ENCODE peak calls at places on chromosomes 16 and 17, in five cellular contexts. U is GM23248, M is H1, B is PC-3, Q is Karpas-422. V is an unnamed sample. For H4K20me1, the result is how much of the 10 kb centered on the place peaks cover.

GRCh38 chr16:55039931-55040330 is 109.3 kb downstream of the IRX5 start:
- DNase-seq in U (no peak), Q (no peak), M (no peak), B (no peak), V (no peak)

GRCh38 chr17:31560836-31561235 is 169.4 kb downstream of the RAB11FIP4 start:
- DNase-seq in Q (no peak), U (peak), M (no peak), B (peak), V (no peak)

GRCh38 chr16:70678898-70679652 is 6.8 kb downstream of the MTSS2 start:
- DNase-seq in M (no peak), B (no peak), Q (no peak), U (no peak), V (no peak)

GRCh38 chr17:43907425-43907981 is at the start of gene MPP2:
- DNase-seq in M (peak), U (peak), B (peak), Q (peak), V (no peak)

GRCh38 chr16:57061084-57061905 is 31.1 kb upstream of the CPNE2 start:
- DNase-seq in B (peak), U (peak), Q (no peak), M (no peak), V (no peak)

GRCh38 chr17:6366144-6366755 is 68.7 kb downstream of the AIPL1 start:
- DNase-seq in M (peak), U (peak), Q (no peak), B (peak), V (no peak)

GRCh38 chr17:44820631-44821196 is 9.4 kb downstream of the GJC1 start:
- DNase-seq in M (no peak), B (peak), Q (no peak), U (peak), V (no peak)

GRCh38 chr16:12570046-12570618 is 233.6 kb downstream of the CPPED1 start:
- DNase-seq in M (no peak), U (no peak), B (no peak), Q (no peak), V (no peak)

GRCh38 chr17:42744806-42745617 is at the start of gene EZH1:
- DNase-seq in M (peak), Q (peak), U (peak), B (peak), V (peak)

GRCh38 chr17:75864448-75864871 is 9.3 kb upstream of the WBP2 start:
- DNase-seq in Q (peak), U (peak), M (no peak), B (no peak), V (peak)

GRCh38 chr17:67013891-67014290 is 30.5 kb upstream of the CACNG1 start:
- DNase-seq in Q (no peak), M (no peak), U (no peak), B (no peak), V (no peak)

GRCh38 chr17:51645056-51645455 is 384.7 kb downstream of the UTP18 start:
- DNase-seq in M (no peak), B (no peak), Q (no peak), U (no peak), V (no peak)

GRCh38 chr17:44556854-44557606 is at the start of gene FZD2:
- DNase-seq in U (peak), M (peak), B (peak), Q (peak), V (peak)

GRCh38 chr16:24018485-24018884 is 182.7 kb downstream of the PRKCB start:
- DNase-seq in M (no peak), U (no peak), Q (no peak), B (no peak), V (no peak)

GRCh38 chr16:27706803-27707685 is 157.1 kb downstream of the KATNIP start:
- DNase-seq in M (no peak), Q (no peak), B (no peak), U (no peak), V (no peak)

GRCh38 chr17:72372185-72372584 is 251.4 kb downstream of the SOX9 start:
- DNase-seq in Q (no peak), M (no peak), B (no peak), U (peak), V (no peak)

GRCh38 chr16:2507052-2507678 is 6.6 kb upstream of the ATP6V0C start:
- DNase-seq in B (no peak), U (no peak), Q (peak), M (no peak), V (peak)

GRCh38 chr17:4908301-4908700 is 5.4 kb upstream of the CHRNE start:
- DNase-seq in Q (no peak), B (no peak), M (no peak), U (peak), V (no peak)

GRCh38 chr16:64440421-64440831 is 681.4 kb downstream of the CDH11 start:
- DNase-seq in B (peak), M (no peak), U (peak), Q (no peak), V (no peak)

GRCh38 chr17:47831934-47832327 is 461 bp downstream of the LRRC46 start:
- DNase-seq in B (no peak), Q (peak), M (no peak), U (peak), V (no peak)

GRCh38 chr17:72150632-72151460 is 30.0 kb downstream of the SOX9 start:
- DNase-seq in M (peak), Q (no peak), B (no peak), U (peak), V (no peak)

GRCh38 chr17:77092025-77092424 is 48.7 kb upstream of the SEC14L1 start:
- DNase-seq in Q (no peak), B (no peak), U (no peak), M (no peak), V (no peak)

GRCh38 chr16:11957591-11958395 is 7.2 kb upstream of the TNFRSF17 start:
- DNase-seq in B (no peak), U (peak), M (no peak), Q (no peak), V (no peak)

GRCh38 chr17:7241783-7242716 is at the start of gene GABARAP:
- DNase-seq in M (peak), U (peak), Q (peak), B (peak), V (peak)

GRCh38 chr17:336110-337021 is 16.2 kb downstream of the RPH3AL start:
- DNase-seq in B (no peak), U (no peak), Q (peak), M (no peak), V (no peak)

GRCh38 chr16:73483934-73484712 is 436.2 kb upstream of the ZFHX3 start:
- DNase-seq in B (no peak), Q (no peak), M (peak), U (peak), V (no peak)

GRCh38 chr17:43020030-43020621 is 2.1 kb downstream of the VAT1 start:
- DNase-seq in Q (no peak), B (no peak), U (no peak), M (no peak), V (no peak)

GRCh38 chr17:81429813-81430510 is 34.7 kb downstream of the BAHCC1 start:
- DNase-seq in Q (no peak), U (peak), M (no peak), B (no peak), V (no peak)

DNA sequence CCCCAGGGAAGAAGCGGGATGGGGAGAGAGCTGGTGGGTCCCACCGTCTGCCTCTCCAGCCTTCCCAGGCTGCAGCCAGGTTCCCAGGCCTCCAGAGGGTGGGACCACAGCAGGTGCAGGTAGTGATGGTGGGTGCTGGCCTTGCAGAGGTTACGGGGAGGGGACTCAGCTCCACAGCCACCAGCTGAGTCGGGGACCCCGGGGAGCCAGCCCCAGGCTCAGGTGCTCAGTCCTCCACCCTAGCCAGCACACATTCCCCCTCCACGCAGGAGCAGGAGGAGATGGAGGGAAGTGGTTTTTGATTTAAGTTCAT is 5.0 kb downstream of the TP53I13 start:
- DNase-seq in M (no peak), Q (no peak), B (no peak), U (no peak), V (no peak)
- H4K20me1 ChIP-seq in M (under half), Q (under half), B (under half), U (under half), V (under half)

GRCh38 chr17:46044286-46044928 is 45.4 kb downstream of the STH start:
- DNase-seq in U (peak), B (peak), M (no peak), Q (peak), V (peak)
- H4K20me1 ChIP-seq in U (under half), B (under half), M (under half), Q (under half), V (under half)

GRCh38 chr17:79417589-79417988 is 193.3 kb downstream of the RBFOX3 start:
- DNase-seq in M (no peak), B (no peak), U (no peak), Q (no peak), V (no peak)
- H4K20me1 ChIP-seq in M (under half), B (under half), U (under half), Q (under half), V (under half)

DNA sequence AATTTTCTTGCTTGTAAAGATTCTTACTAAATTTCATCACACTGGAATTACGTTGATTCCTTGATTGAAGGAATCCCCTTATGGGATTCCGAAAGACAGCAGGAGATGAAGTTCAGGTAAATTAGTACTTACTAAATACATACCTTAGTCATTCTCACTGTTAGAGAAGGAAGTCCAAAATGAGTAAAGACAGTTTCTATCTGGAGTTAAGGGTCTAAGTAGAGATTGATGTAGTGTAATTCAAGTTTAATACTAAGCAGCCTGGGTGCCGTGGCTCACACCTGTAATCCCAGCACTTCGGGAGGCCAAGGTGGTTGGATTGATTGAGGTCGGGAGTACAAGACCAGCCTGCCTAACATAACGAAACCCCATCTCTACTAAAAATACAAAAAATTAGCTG is 9.6 kb downstream of the DDX42 start:
- DNase-seq in B (no peak), M (no peak), Q (no peak), U (no peak), V (no peak)
- H4K20me1 ChIP-seq in B (half or more), M (under half), Q (half or more), U (under half), V (under half)

GRCh38 chr16:4852221-4852872 is 5.1 kb downstream of the UBN1 start:
- DNase-seq in Q (no peak), U (peak), M (no peak), B (peak), V (no peak)
- H4K20me1 ChIP-seq in Q (under half), U (under half), M (under half), B (under half), V (under half)

DNA sequence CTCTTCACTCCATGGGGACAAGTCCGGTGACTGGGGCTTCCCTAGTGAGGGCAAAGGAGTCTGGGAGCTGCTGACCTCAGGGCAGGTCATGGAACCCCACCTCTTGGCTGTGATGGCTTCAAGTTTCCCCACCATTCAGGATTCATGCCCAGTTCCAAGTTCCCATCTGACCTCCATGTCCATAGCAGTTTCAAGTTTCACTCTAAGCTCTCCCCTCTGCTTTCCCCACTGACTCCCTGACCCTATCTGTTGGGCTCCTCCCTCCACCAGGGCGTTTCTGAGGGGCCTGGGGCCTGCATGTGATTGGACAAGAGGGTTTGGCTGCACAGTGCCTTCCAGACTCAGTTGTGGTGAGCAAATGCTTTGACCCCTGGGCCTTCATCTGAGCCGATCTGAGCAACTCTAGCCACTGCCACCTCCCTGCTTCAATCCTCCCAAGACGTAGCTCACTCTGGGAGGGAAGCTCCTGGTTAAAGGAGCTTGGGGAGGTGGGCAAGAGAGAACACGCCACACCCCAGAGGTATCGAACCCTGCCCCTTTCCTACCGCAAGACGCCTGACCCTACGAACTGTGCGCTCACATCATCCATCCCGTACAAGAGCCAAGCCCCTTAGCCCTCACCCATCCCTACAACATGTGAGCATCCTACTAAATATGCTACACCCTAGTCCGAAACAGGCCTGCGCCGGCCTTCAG is 8.3 kb downstream of the ZNF629 start:
- DNase-seq in U (no peak), M (peak), B (no peak), Q (no peak), V (no peak)
- H4K20me1 ChIP-seq in U (under half), M (under half), B (under half), Q (under half), V (under half)

GRCh38 chr17:17740627-17741237 is 59.5 kb downstream of the RAI1 start:
- DNase-seq in M (no peak), Q (no peak), U (no peak), B (no peak), V (no peak)

GRCh38 chr17:17738901-17739300 is 57.6 kb downstream of the RAI1 start:
- DNase-seq in Q (no peak), B (no peak), U (peak), M (no peak), V (no peak)

GRCh38 chr17:17736205-17737183 is 55.2 kb downstream of the RAI1 start:
- DNase-seq in M (no peak), U (no peak), Q (no peak), B (no peak), V (no peak)

GRCh38 chr17:17739388-17740066 is 58.3 kb downstream of the RAI1 start:
- DNase-seq in Q (no peak), B (peak), U (peak), M (no peak), V (no peak)

DNA sequence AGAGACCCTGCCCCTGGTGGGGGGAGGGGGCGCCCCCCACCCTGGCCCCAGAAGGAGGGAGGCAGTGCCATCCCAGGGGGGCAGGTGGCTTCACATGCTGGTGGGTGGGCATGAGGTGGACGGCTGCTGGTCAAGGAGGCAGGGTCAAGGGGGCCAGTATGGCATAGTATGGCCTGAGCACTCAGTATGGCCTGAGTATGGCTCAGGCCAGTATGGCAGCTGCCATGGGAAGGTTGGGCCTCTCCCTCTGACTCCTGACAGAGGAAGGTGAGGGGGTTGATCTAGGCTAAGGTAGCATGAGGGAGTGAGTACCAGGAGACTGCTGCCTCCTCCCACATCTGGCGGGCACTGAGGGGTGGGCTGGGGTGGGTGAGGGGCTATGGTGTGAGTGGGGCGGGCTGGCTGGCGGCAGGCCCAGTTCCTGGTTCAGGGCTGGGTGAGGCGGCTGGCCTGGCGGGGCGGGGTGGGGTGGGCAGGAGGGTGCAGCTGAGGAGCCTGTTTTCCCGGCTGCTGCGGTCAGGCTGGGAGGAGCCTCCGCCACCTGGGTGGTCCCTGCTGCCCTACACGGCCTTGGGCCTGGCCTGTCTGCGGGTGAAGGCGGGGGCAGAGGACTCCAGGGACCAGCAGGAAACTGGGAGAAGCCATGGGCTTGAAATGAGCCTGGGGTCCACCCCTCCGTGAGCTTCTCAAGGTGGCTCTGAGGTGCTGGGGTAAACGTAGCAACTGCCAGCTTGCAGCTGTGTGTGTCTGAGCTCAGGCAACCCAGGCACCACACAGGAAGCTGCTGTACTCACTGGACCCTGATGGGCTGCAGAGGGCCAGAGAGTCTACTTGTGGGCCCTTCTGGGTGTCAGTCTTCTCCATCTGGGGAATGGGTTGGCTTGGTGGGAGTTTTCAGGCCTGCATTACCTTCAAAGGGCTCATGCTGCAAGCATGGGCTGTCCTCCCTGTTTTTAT is 57.0 kb downstream of the RAI1 start:
- DNase-seq in Q (no peak), B (no peak), U (no peak), M (peak), V (no peak)
- H4K20me1 ChIP-seq in Q (under half), B (under half), U (under half), M (under half), V (under half)